ENCODE peak calls at places on chromosome 18, in eight cellular contexts. F, R, D, C, H, W, U and N are unnamed samples.

GRCh38 chr18:2883137-2883671 is 36.4 kb downstream of the EMILIN2 start:
- DNase-seq in F (no peak), R (peak; percentile 40), D (peak; percentile 68), C (no peak), H (peak; percentile 16), W (no peak), U (peak; percentile 45), N (no peak)

GRCh38 chr18:48530399-48531081 is 8.3 kb upstream of the CTIF start:
- DNase-seq in F (peak; percentile 12), R (no peak), D (no peak), C (no peak), H (no peak), W (no peak), U (no peak), N (no peak)

GRCh38 chr18:57797209-57797651 is 5.9 kb downstream of the ATP8B1 start:
- DNase-seq in F (no peak), R (no peak), D (no peak), C (peak; percentile 25), H (no peak), W (no peak), U (no peak), N (no peak)

GRCh38 chr18:59582395-59582794 is 114.8 kb downstream of the CCBE1 start:
- DNase-seq in F (no peak), R (no peak), D (no peak), C (no peak), H (no peak), W (no peak), U (no peak), N (no peak)

GRCh38 chr18:49041677-49042570 is 91.2 kb upstream of the SMAD7 start:
- DNase-seq in F (peak; percentile 65), R (peak; percentile 41), D (peak; percentile 46), C (peak; percentile 45), H (peak; percentile 36), W (no peak), U (no peak), N (peak; percentile 74)

GRCh38 chr18:36295880-36296301 is 1.6 kb upstream of the FHOD3 start:
- DNase-seq in F (no peak), R (no peak), D (no peak), C (no peak), H (no peak), W (no peak), U (no peak), N (no peak)

GRCh38 chr18:9047715-9048114 is 54.8 kb upstream of the NDUFV2 start:
- DNase-seq in F (no peak), R (no peak), D (no peak), C (no peak), H (no peak), W (no peak), U (no peak), N (no peak)

GRCh38 chr18:67132919-67133318 is 383.6 kb downstream of the DSEL start:
- DNase-seq in F (no peak), R (no peak), D (no peak), C (no peak), H (no peak), W (no peak), U (no peak), N (no peak)

GRCh38 chr18:61893971-61894750 is 1.4 kb upstream of the RNF152 start:
- DNase-seq in F (peak; percentile 82), R (peak; percentile 67), D (peak; percentile 72), C (peak; percentile 90), H (peak; percentile 59), W (no peak), U (peak; percentile 84), N (peak; percentile 90)

GRCh38 chr18:37252854-37253396 is 312.7 kb downstream of the CELF4 start:
- DNase-seq in F (no peak), R (no peak), D (no peak), C (no peak), H (no peak), W (no peak), U (no peak), N (no peak)

GRCh38 chr18:50749421-50749820 is 70.4 kb downstream of the MRO start:
- DNase-seq in F (no peak), R (no peak), D (no peak), C (no peak), H (no peak), W (no peak), U (no peak), N (no peak)

GRCh38 chr18:6155707-6156106 is 259.0 kb downstream of the L3MBTL4 start:
- DNase-seq in F (no peak), R (no peak), D (no peak), C (no peak), H (no peak), W (no peak), U (no peak), N (no peak)

GRCh38 chr18:8929381-8929780 is 173.1 kb upstream of the NDUFV2 start:
- DNase-seq in F (no peak), R (no peak), D (no peak), C (no peak), H (no peak), W (no peak), U (no peak), N (no peak)